ENCODE peak calls at places on chromosomes 3 and 15, in six cellular contexts. N is epithelial cell of esophagus, K is mesendoderm, F is lower lobe of right lung, I is coronary artery, C is psoas muscle. R is an unnamed sample.

GRCh38 chr15:79644091-79644490 is 212.0 kb downstream of the MINAR1 start:
- DNase-seq in N (peak; percentile 52), K (peak; percentile 15), F (no peak), I (no peak), C (no peak), R (no peak)

GRCh38 chr3:114496874-114497273 is 203.0 kb downstream of the TIGIT start:
- DNase-seq in N (peak; percentile 8), K (no peak), F (no peak), I (no peak), C (no peak), R (peak; percentile 22)

GRCh38 chr3:54572197-54572895 is 355.5 kb downstream of the LRTM1 start:
- DNase-seq in N (no peak), K (no peak), F (no peak), I (no peak), C (no peak), R (peak; percentile 35)

GRCh38 chr3:50375200-50375931 is 16.0 kb upstream of the TMEM115 start:
- DNase-seq in N (no peak), K (no peak), F (no peak), I (no peak), C (no peak), R (no peak)

GRCh38 chr3:12831582-12831866 is 9.8 kb downstream of the RPL32 start:
- DNase-seq in N (no peak), K (no peak), F (no peak), I (no peak), C (no peak), R (no peak)

GRCh38 chr15:71708741-71709140 is 101.6 kb upstream of the NR2E3 start:
- DNase-seq in N (no peak), K (no peak), F (no peak), I (no peak), C (no peak), R (no peak)

GRCh38 chr3:177538743-177539730 is 341.8 kb upstream of the TBL1XR1 start:
- DNase-seq in N (no peak), K (no peak), F (no peak), I (no peak), C (no peak), R (no peak)

GRCh38 chr3:9782777-9783176 is 9.5 kb downstream of the TADA3 start:
- DNase-seq in N (no peak), K (peak; percentile 51), F (no peak), I (no peak), C (no peak), R (no peak)

GRCh38 chr3:72683068-72683467 is 165.2 kb downstream of the SHQ1 start:
- DNase-seq in N (no peak), K (no peak), F (no peak), I (no peak), C (no peak), R (no peak)

GRCh38 chr3:69649120-69649519 is 90.1 kb upstream of the MITF start:
- DNase-seq in N (peak; percentile 54), K (peak; percentile 10), F (no peak), I (no peak), C (no peak), R (peak; percentile 45)

GRCh38 chr3:128701342-128702212 is 24.4 kb upstream of the RAB7A start:
- DNase-seq in N (no peak), K (no peak), F (no peak), I (no peak), C (no peak), R (no peak)

GRCh38 chr3:123757281-123757940 is 126.7 kb downstream of the MYLK start:
- DNase-seq in N (peak; percentile 55), K (peak; percentile 28), F (peak; percentile 66), I (no peak), C (peak; percentile 50), R (no peak)

GRCh38 chr15:71586463-71586862 is 223.9 kb upstream of the NR2E3 start:
- DNase-seq in N (no peak), K (no peak), F (no peak), I (no peak), C (no peak), R (no peak)

GRCh38 chr3:38226273-38226672 is 39.3 kb upstream of the SLC22A13 start:
- DNase-seq in N (peak; percentile 59), K (no peak), F (no peak), I (no peak), C (no peak), R (no peak)

GRCh38 chr15:30919877-30920550 is 16.3 kb downstream of the FAN1 start:
- DNase-seq in N (no peak), K (no peak), F (no peak), I (no peak), C (no peak), R (no peak)

GRCh38 chr3:53880396-53881345 is 1.3 kb downstream of the ACTR8 start:
- DNase-seq in N (no peak), K (peak; percentile 73), F (no peak), I (no peak), C (no peak), R (no peak)

GRCh38 chr3:23019596-23020300 is 183.4 kb upstream of the UBE2E2 start:
- DNase-seq in N (peak; percentile 36), K (peak; percentile 44), F (no peak), I (no peak), C (no peak), R (no peak)

GRCh38 chr3:49422379-49423248 is at the start of gene AMT:
- DNase-seq in N (no peak), K (peak; percentile 98), F (peak; percentile 74), I (no peak), C (no peak), R (no peak)

GRCh38 chr3:136818191-136818850 is 605 bp upstream of the SLC35G2 start:
- DNase-seq in N (peak; percentile 69), K (peak; percentile 92), F (no peak), I (peak; percentile 79), C (peak; percentile 35), R (peak; percentile 65)

GRCh38 chr3:131083190-131083863 is 56.6 kb downstream of the NEK11 start:
- DNase-seq in N (no peak), K (peak; percentile 11), F (no peak), I (no peak), C (peak; percentile 42), R (no peak)

GRCh38 chr15:67685008-67685599 is 140.2 kb upstream of the SKOR1 start:
- DNase-seq in N (peak; percentile 39), K (peak; percentile 66), F (no peak), I (no peak), C (no peak), R (peak; percentile 9)

GRCh38 chr15:80904941-80905532 is 84.6 kb downstream of the MESD start:
- DNase-seq in N (no peak), K (peak; percentile 40), F (no peak), I (no peak), C (no peak), R (no peak)

GRCh38 chr15:66733976-66734375 is 31.9 kb downstream of the SMAD6 start:
- DNase-seq in N (no peak), K (no peak), F (no peak), I (no peak), C (peak; percentile 25), R (no peak)

GRCh38 chr3:71035314-71035713 is 548.2 kb downstream of the FOXP1 start:
- DNase-seq in N (peak; percentile 24), K (no peak), F (no peak), I (no peak), C (no peak), R (no peak)
- H3K4me3 ChIP-seq in N (no peak overlapping the region), K (no peak overlapping the region), F (no peak overlapping the region), I (no peak overlapping the region), C (no peak overlapping the region), R (no peak overlapping the region)

DNA sequence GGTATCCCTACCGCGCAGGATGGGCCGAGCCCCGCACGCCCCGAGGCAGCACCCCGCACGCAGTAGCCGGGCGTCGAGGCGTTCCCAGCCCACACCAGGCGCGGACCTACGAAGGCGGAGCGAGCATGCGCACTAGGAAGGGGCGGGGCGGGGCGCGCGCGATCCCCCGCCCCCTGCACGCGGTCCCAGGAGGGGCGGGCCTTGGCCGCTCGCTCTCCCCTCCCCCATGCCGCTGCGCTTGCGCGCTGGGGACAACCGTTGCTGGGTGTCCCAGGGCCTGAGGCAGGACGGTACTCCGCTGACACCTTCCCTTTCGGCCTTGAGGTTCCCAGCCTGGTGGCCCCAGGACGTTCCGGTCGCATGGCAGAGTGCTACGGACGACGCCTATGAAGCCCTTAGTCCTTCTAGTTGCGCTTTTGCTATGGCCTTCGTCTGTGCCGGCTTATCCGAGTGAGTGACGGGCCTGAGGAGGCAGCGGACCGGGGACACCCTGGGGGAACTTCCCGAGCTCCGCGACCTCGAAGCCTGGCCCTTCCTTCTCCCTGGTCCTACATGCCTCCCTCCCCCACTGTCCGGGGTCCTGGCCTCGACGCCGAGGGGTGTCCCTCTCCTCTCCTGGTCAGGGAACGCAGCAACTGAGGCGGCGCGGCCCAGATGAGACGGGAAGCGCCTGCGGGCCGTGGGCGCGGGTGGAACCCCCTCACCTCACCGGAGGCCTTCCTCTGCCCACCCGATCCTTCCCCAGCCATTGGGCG is at the start of gene SPESP1:
- DNase-seq in N (peak; percentile 64), K (no peak), F (peak; percentile 60), I (peak; percentile 76), C (peak; percentile 59), R (no peak)
- H3K4me3 ChIP-seq in N (peak within 1 kb of the TSS; percentile 54), K (no peak within 1 kb of the TSS), F (peak within 1 kb of the TSS; percentile 51), I (peak within 1 kb of the TSS; percentile 67), C (peak within 1 kb of the TSS; percentile 33), R (peak within 1 kb of the TSS; percentile 59)

GRCh38 chr3:179166561-179167201 is 18.5 kb downstream of the PIK3CA start:
- DNase-seq in N (no peak), K (no peak), F (no peak), I (no peak), C (no peak), R (no peak)

GRCh38 chr3:179158336-179159039 is 10.3 kb downstream of the PIK3CA start:
- DNase-seq in N (no peak), K (no peak), F (no peak), I (no peak), C (no peak), R (no peak)

GRCh38 chr3:179168933-179169332 is 20.8 kb downstream of the PIK3CA start:
- DNase-seq in N (no peak), K (no peak), F (no peak), I (no peak), C (no peak), R (no peak)

GRCh38 chr3:179164857-179165256 is 16.7 kb downstream of the PIK3CA start:
- DNase-seq in N (no peak), K (no peak), F (no peak), I (no peak), C (no peak), R (no peak)

GRCh38 chr3:179163503-179163902 is 15.3 kb downstream of the PIK3CA start:
- DNase-seq in N (no peak), K (no peak), F (no peak), I (no peak), C (no peak), R (no peak)
- H3K4me3 ChIP-seq in N (no peak overlapping the region), K (no peak overlapping the region), F (no peak overlapping the region), I (no peak overlapping the region), C (no peak overlapping the region), R (no peak overlapping the region)

GRCh38 chr3:16366-16765 is 180.2 kb upstream of the CHL1 start:
- DNase-seq in N (peak; percentile 54), K (no peak), F (no peak), I (no peak), C (no peak), R (no peak)

GRCh38 chr3:14652-15051 is 181.9 kb upstream of the CHL1 start:
- DNase-seq in N (peak; percentile 69), K (no peak), F (no peak), I (no peak), C (no peak), R (peak; percentile 1)

DNA sequence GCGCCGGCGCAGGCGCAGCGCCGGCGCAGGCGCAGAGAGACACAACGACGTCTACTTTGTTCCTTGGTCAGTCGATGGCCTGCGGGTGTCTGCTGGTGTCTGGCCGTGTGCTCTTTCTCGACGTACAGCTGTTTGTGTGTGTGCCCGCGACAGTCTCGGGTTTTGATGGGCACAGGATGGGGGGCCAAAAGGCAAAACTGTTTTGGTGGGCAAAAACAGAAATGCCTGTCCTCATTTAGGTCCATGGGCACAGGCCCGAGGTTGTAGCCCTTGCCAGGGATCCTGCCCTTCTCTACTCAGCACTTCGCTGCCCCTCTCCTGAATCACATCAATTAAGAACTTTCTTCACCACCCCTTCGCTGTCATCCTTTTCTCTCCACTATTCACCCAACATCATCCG is 184.8 kb upstream of the CHL1 start:
- DNase-seq in N (no peak), K (no peak), F (peak; percentile 38), I (no peak), C (no peak), R (no peak)
- H3K4me3 ChIP-seq in N (no peak overlapping the region), K (no peak overlapping the region), F (no peak overlapping the region), I (no peak overlapping the region), C (peak overlapping the region; percentile 22), R (peak overlapping the region; percentile 16)

R was measured in epithelial cell of proximal tubule.